ENCODE peak calls at places on chromosome 9, in six cellular contexts. E is HCT116, G is GM23248, I is IMR-90, A is mesendoderm, U is adipocyte. V is an unnamed sample. For H3K36me3, the result is how much of the 10 kb centered on the place peaks cover.

GRCh38 chr9:106994463-106994862 is 131.5 kb downstream of the ZNF462 start:
- DNase-seq in E (no peak), G (no peak), I (no peak), A (no peak), U (no peak), V (no peak)

GRCh38 chr9:97703437-97704326 is 6.5 kb upstream of the XPA start:
- DNase-seq in E (peak), G (peak), I (peak), A (peak), U (peak), V (no peak)

GRCh38 chr9:110509787-110510186 is 69.8 kb downstream of the SVEP1 start:
- DNase-seq in E (no peak), G (no peak), I (no peak), A (no peak), U (no peak), V (no peak)

GRCh38 chr9:114412057-114412683 is 24.4 kb upstream of the AKNA start:
- DNase-seq in E (no peak), G (no peak), I (no peak), A (no peak), U (no peak), V (no peak)

GRCh38 chr9:133368249-133368881 is 7.5 kb downstream of the SURF4 start:
- DNase-seq in E (no peak), G (peak), I (no peak), A (no peak), U (no peak), V (no peak)

GRCh38 chr9:108142504-108143201 is 653.1 kb upstream of the KLF4 start:
- DNase-seq in E (no peak), G (peak), I (peak), A (peak), U (peak), V (peak)

GRCh38 chr9:132648685-132649084 is 21.1 kb downstream of the DDX31 start:
- DNase-seq in E (no peak), G (no peak), I (no peak), A (no peak), U (no peak), V (no peak)

GRCh38 chr9:1458503-1458902 is 408.3 kb downstream of the DMRT2 start:
- DNase-seq in E (peak), G (peak), I (peak), A (no peak), U (no peak), V (no peak)

GRCh38 chr9:137380171-137380570 is 42.8 kb downstream of the EXD3 start:
- DNase-seq in E (no peak), G (no peak), I (no peak), A (no peak), U (no peak), V (no peak)

GRCh38 chr9:135887021-135887507 is 20.3 kb downstream of the CAMSAP1 start:
- DNase-seq in E (no peak), G (peak), I (peak), A (no peak), U (peak), V (no peak)

GRCh38 chr9:76677481-76678055 is 86.7 kb upstream of the PCA3 start:
- DNase-seq in E (no peak), G (peak), I (no peak), A (no peak), U (no peak), V (no peak)

GRCh38 chr9:88739373-88739772 is 204.4 kb downstream of the NXNL2 start:
- DNase-seq in E (no peak), G (no peak), I (no peak), A (no peak), U (no peak), V (no peak)

GRCh38 chr9:69391487-69391886 is 66.5 kb downstream of the ENTREP1 start:
- DNase-seq in E (no peak), G (no peak), I (no peak), A (no peak), U (no peak), V (no peak)

GRCh38 chr9:113289091-113289490 is 13.6 kb downstream of the PRPF4 start:
- DNase-seq in E (no peak), G (no peak), I (no peak), A (no peak), U (no peak), V (no peak)

GRCh38 chr9:129093602-129094386 is 12.9 kb downstream of the DOLPP1 start:
- DNase-seq in E (no peak), G (no peak), I (no peak), A (no peak), U (no peak), V (no peak)

GRCh38 chr9:136655244-136656225 is 7.2 kb upstream of the EGFL7 start:
- DNase-seq in E (no peak), G (no peak), I (no peak), A (no peak), U (no peak), V (no peak)

GRCh38 chr9:80995759-80996158 is 693.6 kb downstream of the TLE1 start:
- DNase-seq in E (no peak), G (peak), I (peak), A (no peak), U (peak), V (no peak)

GRCh38 chr9:121609845-121610637 is 41.4 kb upstream of the DAB2IP start:
- DNase-seq in E (peak), G (peak), I (peak), A (peak), U (peak), V (no peak)

GRCh38 chr9:126443144-126443543 is 116.5 kb downstream of the MVB12B start:
- DNase-seq in E (no peak), G (no peak), I (no peak), A (no peak), U (no peak), V (no peak)

GRCh38 chr9:6015278-6016157 is at the start of gene RANBP6:
- DNase-seq in E (peak), G (peak), I (peak), A (peak), U (peak), V (peak)

GRCh38 chr9:97529363-97530076 is 28.1 kb downstream of the TMOD1 start:
- DNase-seq in E (no peak), G (peak), I (peak), A (no peak), U (peak), V (no peak)

GRCh38 chr9:130555968-130556367 is 23.4 kb upstream of the FUBP3 start:
- DNase-seq in E (no peak), G (peak), I (no peak), A (no peak), U (no peak), V (no peak)

GRCh38 chr9:20479419-20480155 is 142.7 kb downstream of the MLLT3 start:
- DNase-seq in E (no peak), G (peak), I (peak), A (no peak), U (peak), V (no peak)

GRCh38 chr9:137449931-137450537 is 8.9 kb upstream of the ENTPD8 start:
- DNase-seq in E (no peak), G (no peak), I (no peak), A (no peak), U (no peak), V (no peak)

GRCh38 chr9:135355466-135356420 is 123.8 kb upstream of the PPP1R26 start:
- DNase-seq in E (no peak), G (no peak), I (no peak), A (no peak), U (no peak), V (no peak)

GRCh38 chr9:137485343-137486140 is 26.4 kb upstream of the NSMF start:
- DNase-seq in E (no peak), G (no peak), I (no peak), A (no peak), U (no peak), V (no peak)

GRCh38 chr9:73023025-73023541 is 70.2 kb upstream of the ALDH1A1 start:
- DNase-seq in E (peak), G (peak), I (peak), A (peak), U (peak), V (peak)

GRCh38 chr9:110282023-110282766 is 25.9 kb upstream of the TXN start:
- DNase-seq in E (no peak), G (no peak), I (no peak), A (no peak), U (no peak), V (no peak)

GRCh38 chr9:87497604-87498045 is at the start of gene DAPK1:
- DNase-seq in E (peak), G (peak), I (no peak), A (peak), U (peak), V (peak)

GRCh38 chr9:132367613-132368305 is 13.0 kb upstream of the SETX start:
- DNase-seq in E (no peak), G (no peak), I (no peak), A (no peak), U (peak), V (no peak)

GRCh38 chr9:133505901-133506652 is 18.7 kb downstream of the MYMK start:
- DNase-seq in E (no peak), G (peak), I (peak), A (no peak), U (peak), V (no peak)

GRCh38 chr9:91740713-91741112 is 209.3 kb downstream of the ROR2 start:
- DNase-seq in E (no peak), G (peak), I (peak), A (peak), U (peak), V (no peak)

GRCh38 chr9:84294551-84294950 is 46.0 kb downstream of the SLC28A3 start:
- DNase-seq in E (no peak), G (no peak), I (no peak), A (peak), U (no peak), V (no peak)

GRCh38 chr9:82117528-82117927 is 129.0 kb downstream of the SPATA31D1 start:
- DNase-seq in E (no peak), G (no peak), I (no peak), A (no peak), U (peak), V (no peak)

GRCh38 chr9:121718063-121718462 is 66.6 kb downstream of the DAB2IP start:
- DNase-seq in E (no peak), G (peak), I (peak), A (no peak), U (no peak), V (no peak)

GRCh38 chr9:121510766-121511555 is 11.3 kb upstream of the GGTA1 start:
- DNase-seq in E (no peak), G (peak), I (peak), A (no peak), U (peak), V (no peak)

GRCh38 chr9:127768666-127769065 is 9.8 kb downstream of the SH2D3C start:
- DNase-seq in E (no peak), G (no peak), I (no peak), A (no peak), U (no peak), V (no peak)
- H3K9ac ChIP-seq in E (no peak), G (no peak), I (no peak), A (no peak), U (no peak), V (peak)

GRCh38 chr9:32419921-32420320 is 35.5 kb downstream of the ACO1 start:
- DNase-seq in E (no peak), G (no peak), I (peak), A (no peak), U (no peak), V (no peak)
- H3K36me3 ChIP-seq in E (under half), G (half or more), I (half or more), A (under half), U (half or more), V (half or more)

GRCh38 chr9:93186151-93186715 is 2.3 kb downstream of the WNK2 start:
- DNase-seq in E (no peak), G (no peak), I (no peak), A (no peak), U (no peak), V (no peak)
- H3K9ac ChIP-seq in E (no peak), G (no peak), I (no peak), A (no peak), U (no peak), V (peak)

DNA sequence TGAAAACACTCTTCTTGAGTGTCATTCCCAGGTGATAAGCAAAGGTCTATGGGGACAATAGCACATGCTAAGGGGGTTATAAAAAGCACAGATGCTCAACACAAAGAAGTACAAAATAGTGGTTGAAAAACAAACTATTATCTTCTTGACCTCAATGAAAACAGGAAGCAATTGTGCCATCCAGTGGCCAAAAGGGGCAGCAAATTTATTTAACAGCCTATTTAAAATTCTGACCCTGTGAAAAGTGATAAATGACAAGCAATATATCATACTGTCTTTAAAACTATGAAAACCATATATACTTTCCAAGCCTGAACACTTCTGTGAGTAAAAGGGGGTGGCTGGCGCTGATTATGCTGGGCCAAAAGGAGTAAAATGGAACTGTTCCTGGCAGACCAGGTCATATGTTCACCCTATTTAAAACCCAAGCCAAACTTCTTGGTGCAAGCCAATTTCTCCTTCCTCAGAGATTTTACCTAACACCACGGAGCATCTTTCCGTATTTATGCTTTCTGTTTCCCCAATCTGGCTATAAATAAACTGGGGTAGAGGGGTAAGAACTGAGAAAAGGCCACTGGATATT is 29.7 kb downstream of the TEX10 start:
- DNase-seq in E (peak), G (peak), I (peak), A (peak), U (peak), V (peak)
- H3K36me3 ChIP-seq in E (half or more), G (under half), I (under half), A (under half), U (under half), V (half or more)

GRCh38 chr9:35945341-35946018 is 12.5 kb downstream of the OR2S2 start:
- DNase-seq in E (peak), G (peak), I (peak), A (peak), U (peak), V (peak)
- H3K9ac ChIP-seq in E (peak), G (peak), I (no peak), A (no peak), U (peak), V (no peak)

DNA sequence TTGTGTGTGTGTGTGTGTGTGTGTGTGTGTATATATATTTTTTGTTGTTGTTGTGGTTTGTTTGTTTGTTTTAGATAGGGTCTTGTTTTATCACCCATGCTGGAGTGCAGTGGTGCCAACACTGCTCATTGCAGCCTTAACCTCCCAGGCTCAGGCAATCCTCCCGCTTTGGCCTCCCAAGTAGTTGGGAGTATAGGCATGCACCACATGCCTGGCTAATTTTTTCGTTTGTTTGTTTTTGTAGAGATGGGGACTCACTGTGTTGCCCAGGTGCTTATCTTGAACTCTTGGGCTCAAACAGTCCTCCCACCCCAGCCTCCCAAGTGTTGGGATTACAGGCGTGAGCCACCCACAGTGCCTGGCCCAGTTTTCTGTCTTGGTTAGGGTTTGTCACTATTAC is 77.3 kb downstream of the GAPVD1 start:
- DNase-seq in E (no peak), G (no peak), I (no peak), A (no peak), U (no peak), V (no peak)
- H3K36me3 ChIP-seq in E (under half), G (half or more), I (under half), A (under half), U (half or more), V (half or more)